ENCODE peak calls at places on chromosomes 16 and 17, in six cellular contexts. One of them, this sample, is unnamed.

GRCh38 chr16:9109255-9109654 is 17.8 kb downstream of the HAPSTR1 start:
- DNase-seq in stimulated activated CD8-positive, alpha-beta memory T cell treated with anti-CD3 and anti-CD28 coated beads, Interleukin-7, amount 100 ng/mL, for 1 hour: no peak
- DNase-seq in activated T-cell treated with anti-CD3 and anti-CD28 coated beads, Interleukin-2, amount 50 U/mL, for 4 hours: no peak
- DNase-seq in amniotic stem cell: no peak
- DNase-seq in GM23248: no peak
- DNase-seq in midbrain: no peak
- DNase-seq in this sample: no peak

GRCh38 chr16:8355714-8356113 is 234.6 kb downstream of the TMEM114 start:
- DNase-seq in stimulated activated CD8-positive, alpha-beta memory T cell treated with anti-CD3 and anti-CD28 coated beads, Interleukin-7, amount 100 ng/mL, for 1 hour: no peak
- DNase-seq in activated T-cell treated with anti-CD3 and anti-CD28 coated beads, Interleukin-2, amount 50 U/mL, for 4 hours: no peak
- DNase-seq in amniotic stem cell: no peak
- DNase-seq in GM23248: no peak
- DNase-seq in midbrain: peak; percentile 8
- DNase-seq in this sample: peak; percentile 22

GRCh38 chr17:82226809-82227628 is 1.8 kb upstream of the SLC16A3 start:
- DNase-seq in stimulated activated CD8-positive, alpha-beta memory T cell treated with anti-CD3 and anti-CD28 coated beads, Interleukin-7, amount 100 ng/mL, for 1 hour: no peak
- DNase-seq in activated T-cell treated with anti-CD3 and anti-CD28 coated beads, Interleukin-2, amount 50 U/mL, for 4 hours: no peak
- DNase-seq in amniotic stem cell: no peak
- DNase-seq in GM23248: no peak
- DNase-seq in midbrain: no peak
- DNase-seq in this sample: no peak

GRCh38 chr16:53821957-53822625 is 118.1 kb downstream of the FTO start:
- DNase-seq in stimulated activated CD8-positive, alpha-beta memory T cell treated with anti-CD3 and anti-CD28 coated beads, Interleukin-7, amount 100 ng/mL, for 1 hour: no peak
- DNase-seq in activated T-cell treated with anti-CD3 and anti-CD28 coated beads, Interleukin-2, amount 50 U/mL, for 4 hours: no peak
- DNase-seq in amniotic stem cell: no peak
- DNase-seq in GM23248: peak; percentile 90
- DNase-seq in midbrain: no peak
- DNase-seq in this sample: peak; percentile 83

GRCh38 chr16:65773319-65773874 is 593.1 kb upstream of the CDH5 start:
- DNase-seq in stimulated activated CD8-positive, alpha-beta memory T cell treated with anti-CD3 and anti-CD28 coated beads, Interleukin-7, amount 100 ng/mL, for 1 hour: no peak
- DNase-seq in activated T-cell treated with anti-CD3 and anti-CD28 coated beads, Interleukin-2, amount 50 U/mL, for 4 hours: no peak
- DNase-seq in amniotic stem cell: no peak
- DNase-seq in GM23248: no peak
- DNase-seq in midbrain: no peak
- DNase-seq in this sample: no peak

GRCh38 chr16:31695667-31696066 is 168.0 kb downstream of the AHSP start:
- DNase-seq in stimulated activated CD8-positive, alpha-beta memory T cell treated with anti-CD3 and anti-CD28 coated beads, Interleukin-7, amount 100 ng/mL, for 1 hour: no peak
- DNase-seq in activated T-cell treated with anti-CD3 and anti-CD28 coated beads, Interleukin-2, amount 50 U/mL, for 4 hours: no peak
- DNase-seq in amniotic stem cell: no peak
- DNase-seq in GM23248: no peak
- DNase-seq in midbrain: no peak
- DNase-seq in this sample: no peak

GRCh38 chr17:81119223-81120148 is 45.8 kb upstream of the PVALEF start:
- DNase-seq in stimulated activated CD8-positive, alpha-beta memory T cell treated with anti-CD3 and anti-CD28 coated beads, Interleukin-7, amount 100 ng/mL, for 1 hour: peak; percentile 40
- DNase-seq in activated T-cell treated with anti-CD3 and anti-CD28 coated beads, Interleukin-2, amount 50 U/mL, for 4 hours: peak; percentile 80
- DNase-seq in amniotic stem cell: peak; percentile 86
- DNase-seq in GM23248: peak; percentile 94
- DNase-seq in midbrain: peak; percentile 85
- DNase-seq in this sample: peak; percentile 93

GRCh38 chr17:13484020-13484419 is 117.7 kb downstream of the HS3ST3A1 start:
- DNase-seq in stimulated activated CD8-positive, alpha-beta memory T cell treated with anti-CD3 and anti-CD28 coated beads, Interleukin-7, amount 100 ng/mL, for 1 hour: no peak
- DNase-seq in activated T-cell treated with anti-CD3 and anti-CD28 coated beads, Interleukin-2, amount 50 U/mL, for 4 hours: no peak
- DNase-seq in amniotic stem cell: no peak
- DNase-seq in GM23248: peak; percentile 75
- DNase-seq in midbrain: no peak
- DNase-seq in this sample: no peak

GRCh38 chr17:1040216-1040600 is 43.3 kb downstream of the TIMM22 start:
- DNase-seq in stimulated activated CD8-positive, alpha-beta memory T cell treated with anti-CD3 and anti-CD28 coated beads, Interleukin-7, amount 100 ng/mL, for 1 hour: no peak
- DNase-seq in activated T-cell treated with anti-CD3 and anti-CD28 coated beads, Interleukin-2, amount 50 U/mL, for 4 hours: no peak
- DNase-seq in amniotic stem cell: no peak
- DNase-seq in GM23248: no peak
- DNase-seq in midbrain: peak; percentile 21
- DNase-seq in this sample: no peak

GRCh38 chr17:4858068-4858879 is 25.1 kb downstream of the MINK1 start:
- DNase-seq in stimulated activated CD8-positive, alpha-beta memory T cell treated with anti-CD3 and anti-CD28 coated beads, Interleukin-7, amount 100 ng/mL, for 1 hour: no peak
- DNase-seq in activated T-cell treated with anti-CD3 and anti-CD28 coated beads, Interleukin-2, amount 50 U/mL, for 4 hours: no peak
- DNase-seq in amniotic stem cell: no peak
- DNase-seq in GM23248: peak; percentile 4
- DNase-seq in midbrain: peak; percentile 91
- DNase-seq in this sample: no peak

GRCh38 chr17:39722965-39723848 is 7.1 kb downstream of the MIEN1 start:
- DNase-seq in stimulated activated CD8-positive, alpha-beta memory T cell treated with anti-CD3 and anti-CD28 coated beads, Interleukin-7, amount 100 ng/mL, for 1 hour: no peak
- DNase-seq in activated T-cell treated with anti-CD3 and anti-CD28 coated beads, Interleukin-2, amount 50 U/mL, for 4 hours: no peak
- DNase-seq in amniotic stem cell: no peak
- DNase-seq in GM23248: peak; percentile 11
- DNase-seq in midbrain: no peak
- DNase-seq in this sample: no peak